ENCODE peak calls at places on chromosome 6, in four cellular contexts. O is cardiac fibroblast; X is smooth muscle cell of the brain vasculature; G is activated CD4-positive, alpha-beta T cell treated with anti-CD3 and anti-CD28 coated beads for 48 hours. V is an unnamed sample.
A peak's percentile ranks its signal among the peaks of the same experiment; 100 is the strongest.

GRCh38 chr6:2937627-2938003 is 33.8 kb downstream of the SERPINB6 start:
- DNase-seq in O (no peak), X (no peak), G (no peak), V (no peak)

GRCh38 chr6:87183687-87184086 is 28.3 kb downstream of the ZNF292 start:
- DNase-seq in O (peak; percentile 37), X (no peak), G (no peak), V (no peak)

GRCh38 chr6:12152023-12152960 is 137.9 kb upstream of the EDN1 start:
- DNase-seq in O (no peak), X (no peak), G (no peak), V (no peak)

GRCh38 chr6:111242452-111242851 is 155.1 kb downstream of the SLC16A10 start:
- DNase-seq in O (no peak), X (no peak), G (no peak), V (no peak)

GRCh38 chr6:122553697-122554096 is 56.5 kb upstream of the PKIB start:
- DNase-seq in O (no peak), X (no peak), G (no peak), V (no peak)

GRCh38 chr6:170086639-170087420 is 204.0 kb downstream of the DLL1 start:
- DNase-seq in O (no peak), X (no peak), G (no peak), V (no peak)

GRCh38 chr6:138161118-138161433 is 663 bp upstream of the ARFGEF3 start:
- DNase-seq in O (no peak), X (no peak), G (peak; percentile 8), V (peak; percentile 9)

GRCh38 chr6:50025258-50025657 is 3.5 kb upstream of the DEFB110 start:
- DNase-seq in O (no peak), X (no peak), G (no peak), V (no peak)

GRCh38 chr6:109794201-109794926 is 103.3 kb downstream of the FIG4 start:
- DNase-seq in O (peak; percentile 56), X (no peak), G (no peak), V (no peak)

GRCh38 chr6:87257565-87257964 is 64.8 kb upstream of the SMIM8 start:
- DNase-seq in O (no peak), X (no peak), G (no peak), V (no peak)

GRCh38 chr6:144993870-144994269 is 708.7 kb downstream of the UTRN start:
- DNase-seq in O (peak; percentile 4), X (no peak), G (no peak), V (no peak)

GRCh38 chr6:153962548-153962947 is 76.5 kb upstream of the OPRM1 start:
- DNase-seq in O (no peak), X (no peak), G (no peak), V (no peak)

GRCh38 chr6:56624046-56624727 is 18.5 kb downstream of the DST start:
- DNase-seq in O (no peak), X (no peak), G (no peak), V (no peak)

GRCh38 chr6:132382630-132383175 is 18.6 kb downstream of the MOXD1 start:
- DNase-seq in O (no peak), X (no peak), G (no peak), V (no peak)

GRCh38 chr6:118665011-118665410 is 13.6 kb upstream of the CEP85L start:
- DNase-seq in O (no peak), X (no peak), G (peak; percentile 25), V (no peak)

GRCh38 chr6:117440558-117441525 is 15.1 kb upstream of the ROS1 start:
- DNase-seq in O (peak; percentile 66), X (no peak), G (no peak), V (no peak)

GRCh38 chr6:35810831-35811698 is 5.9 kb downstream of the LHFPL5 start:
- DNase-seq in O (peak; percentile 64), X (no peak), G (no peak), V (no peak)

GRCh38 chr6:149342525-149342924 is 25.0 kb downstream of the TAB2 start:
- DNase-seq in O (no peak), X (no peak), G (no peak), V (no peak)

GRCh38 chr6:170178561-170179477 is 112.1 kb downstream of the DLL1 start:
- DNase-seq in O (peak; percentile 95), X (no peak), G (no peak), V (peak; percentile 46)

GRCh38 chr6:134549854-134550253 is 231.9 kb upstream of the SGK1 start:
- DNase-seq in O (peak; percentile 54), X (no peak), G (no peak), V (no peak)

GRCh38 chr6:25006565-25007001 is 70.8 kb upstream of the RIPOR2 start:
- DNase-seq in O (peak; percentile 89), X (no peak), G (peak; percentile 41), V (no peak)

GRCh38 chr6:56850618-56851017 is 104.3 kb upstream of the BEND6 start:
- DNase-seq in O (no peak), X (no peak), G (no peak), V (no peak)

GRCh38 chr6:43976706-43977403 is 150.4 kb downstream of the MRPL14 start:
- DNase-seq in O (no peak), X (no peak), G (no peak), V (no peak)

GRCh38 chr6:41161380-41161779 is 1.5 kb downstream of the TREM2 start:
- DNase-seq in O (no peak), X (no peak), G (no peak), V (no peak)

GRCh38 chr6:167712332-167713087 is 114.2 kb upstream of the AFDN start:
- DNase-seq in O (no peak), X (no peak), G (no peak), V (no peak)

GRCh38 chr6:40763001-40763400 is 175.8 kb upstream of the LRFN2 start:
- DNase-seq in O (no peak), X (no peak), G (no peak), V (peak; percentile 60)

GRCh38 chr6:107618672-107619071 is 128.8 kb downstream of the SOBP start:
- DNase-seq in O (no peak), X (no peak), G (peak; percentile 49), V (no peak)

GRCh38 chr6:11552390-11552789 is 14.8 kb downstream of the TMEM170B start:
- DNase-seq in O (no peak), X (no peak), G (no peak), V (no peak)

GRCh38 chr6:144216668-144217218 is 66.4 kb downstream of the STX11 start:
- DNase-seq in O (no peak), X (no peak), G (peak; percentile 82), V (no peak)

GRCh38 chr6:126118058-126118759 is 131.9 kb downstream of the TRMT11 start:
- DNase-seq in O (peak; percentile 28), X (no peak), G (no peak), V (no peak)

GRCh38 chr6:170058878-170059485 is 231.9 kb downstream of the DLL1 start:
- DNase-seq in O (no peak), X (no peak), G (no peak), V (peak; percentile 0)

GRCh38 chr6:143110572-143110971 is 49.9 kb downstream of the AIG1 start:
- DNase-seq in O (no peak), X (no peak), G (no peak), V (no peak)

GRCh38 chr6:34284563-34285545 is 36.0 kb upstream of the SMIM29 start:
- DNase-seq in O (peak; percentile 90), X (peak; percentile 99), G (no peak), V (peak; percentile 26)

GRCh38 chr6:17167327-17167979 is 65.6 kb downstream of the STMND1 start:
- DNase-seq in O (peak; percentile 47), X (peak; percentile 3), G (no peak), V (peak; percentile 50)

GRCh38 chr6:74964871-74965441 is 240.9 kb downstream of the COL12A1 start:
- DNase-seq in O (peak; percentile 2), X (no peak), G (no peak), V (no peak)

GRCh38 chr6:76881414-76881813 is 581.9 kb downstream of the HTR1B start:
- DNase-seq in O (peak; percentile 51), X (no peak), G (no peak), V (no peak)

V was measured in left colon.